ENCODE peak calls at places on chromosomes 13 and 19, in six cellular contexts. One of them, this sample, is unnamed.

GRCh38 chr19:12750851-12751250 is 740 bp upstream of the BEST2 start:
- DNase-seq in activated CD4-positive, alpha-beta T cell treated with anti-CD3 and anti-CD28 coated beads, Interleukin-2, amount 50 U/mL, for 48 hours: no peak
- DNase-seq in NCI-H2171: no peak
- DNase-seq in activated T-cell treated with anti-CD3 and anti-CD28 coated beads, Interleukin-2, amount 50 U/mL, for 4 hours: no peak
- DNase-seq in amniotic stem cell: no peak
- DNase-seq in tibial artery: no peak
- DNase-seq in this sample: no peak

GRCh38 chr13:112784811-112785418 is 95.1 kb downstream of the ATP11A start:
- DNase-seq in activated CD4-positive, alpha-beta T cell treated with anti-CD3 and anti-CD28 coated beads, Interleukin-2, amount 50 U/mL, for 48 hours: no peak
- DNase-seq in NCI-H2171: no peak
- DNase-seq in activated T-cell treated with anti-CD3 and anti-CD28 coated beads, Interleukin-2, amount 50 U/mL, for 4 hours: no peak
- DNase-seq in amniotic stem cell: no peak
- DNase-seq in tibial artery: peak
- DNase-seq in this sample: no peak

GRCh38 chr13:64052526-64052925 is 2636.9 kb upstream of the PCDH20 start:
- DNase-seq in activated CD4-positive, alpha-beta T cell treated with anti-CD3 and anti-CD28 coated beads, Interleukin-2, amount 50 U/mL, for 48 hours: no peak
- DNase-seq in NCI-H2171: no peak
- DNase-seq in activated T-cell treated with anti-CD3 and anti-CD28 coated beads, Interleukin-2, amount 50 U/mL, for 4 hours: no peak
- DNase-seq in amniotic stem cell: no peak
- DNase-seq in tibial artery: no peak
- DNase-seq in this sample: no peak

GRCh38 chr19:37933965-37934364 is 27.0 kb downstream of the SIPA1L3 start:
- DNase-seq in activated CD4-positive, alpha-beta T cell treated with anti-CD3 and anti-CD28 coated beads, Interleukin-2, amount 50 U/mL, for 48 hours: no peak
- DNase-seq in NCI-H2171: peak
- DNase-seq in activated T-cell treated with anti-CD3 and anti-CD28 coated beads, Interleukin-2, amount 50 U/mL, for 4 hours: no peak
- DNase-seq in amniotic stem cell: no peak
- DNase-seq in tibial artery: no peak
- DNase-seq in this sample: no peak

GRCh38 chr19:49469828-49470614 is 4.0 kb upstream of the FLT3LG start:
- DNase-seq in activated CD4-positive, alpha-beta T cell treated with anti-CD3 and anti-CD28 coated beads, Interleukin-2, amount 50 U/mL, for 48 hours: peak
- DNase-seq in NCI-H2171: no peak
- DNase-seq in activated T-cell treated with anti-CD3 and anti-CD28 coated beads, Interleukin-2, amount 50 U/mL, for 4 hours: peak
- DNase-seq in amniotic stem cell: no peak
- DNase-seq in tibial artery: no peak
- DNase-seq in this sample: no peak

GRCh38 chr19:47352095-47352494 is 3.0 kb downstream of the DHX34 start:
- DNase-seq in activated CD4-positive, alpha-beta T cell treated with anti-CD3 and anti-CD28 coated beads, Interleukin-2, amount 50 U/mL, for 48 hours: no peak
- DNase-seq in NCI-H2171: no peak
- DNase-seq in activated T-cell treated with anti-CD3 and anti-CD28 coated beads, Interleukin-2, amount 50 U/mL, for 4 hours: no peak
- DNase-seq in amniotic stem cell: no peak
- DNase-seq in tibial artery: no peak
- DNase-seq in this sample: no peak

GRCh38 chr13:87677043-87677333 is 5.8 kb downstream of the SLITRK5 start:
- DNase-seq in activated CD4-positive, alpha-beta T cell treated with anti-CD3 and anti-CD28 coated beads, Interleukin-2, amount 50 U/mL, for 48 hours: no peak
- DNase-seq in NCI-H2171: no peak
- DNase-seq in activated T-cell treated with anti-CD3 and anti-CD28 coated beads, Interleukin-2, amount 50 U/mL, for 4 hours: no peak
- DNase-seq in amniotic stem cell: no peak
- DNase-seq in tibial artery: no peak
- DNase-seq in this sample: no peak

GRCh38 chr13:97256343-97256783 is 34.2 kb downstream of the MBNL2 start:
- DNase-seq in activated CD4-positive, alpha-beta T cell treated with anti-CD3 and anti-CD28 coated beads, Interleukin-2, amount 50 U/mL, for 48 hours: no peak
- DNase-seq in NCI-H2171: no peak
- DNase-seq in activated T-cell treated with anti-CD3 and anti-CD28 coated beads, Interleukin-2, amount 50 U/mL, for 4 hours: no peak
- DNase-seq in amniotic stem cell: peak
- DNase-seq in tibial artery: no peak
- DNase-seq in this sample: no peak

GRCh38 chr19:55907286-55907685 is 24.9 kb downstream of the NLRP13 start:
- DNase-seq in activated CD4-positive, alpha-beta T cell treated with anti-CD3 and anti-CD28 coated beads, Interleukin-2, amount 50 U/mL, for 48 hours: no peak
- DNase-seq in NCI-H2171: no peak
- DNase-seq in activated T-cell treated with anti-CD3 and anti-CD28 coated beads, Interleukin-2, amount 50 U/mL, for 4 hours: no peak
- DNase-seq in amniotic stem cell: no peak
- DNase-seq in tibial artery: no peak
- DNase-seq in this sample: no peak

GRCh38 chr13:109979186-109979585 is 192.8 kb upstream of the IRS2 start:
- DNase-seq in activated CD4-positive, alpha-beta T cell treated with anti-CD3 and anti-CD28 coated beads, Interleukin-2, amount 50 U/mL, for 48 hours: no peak
- DNase-seq in NCI-H2171: no peak
- DNase-seq in activated T-cell treated with anti-CD3 and anti-CD28 coated beads, Interleukin-2, amount 50 U/mL, for 4 hours: no peak
- DNase-seq in amniotic stem cell: no peak
- DNase-seq in tibial artery: no peak
- DNase-seq in this sample: no peak

GRCh38 chr19:43700368-43701015 is 15.4 kb upstream of the IRGC start:
- DNase-seq in activated CD4-positive, alpha-beta T cell treated with anti-CD3 and anti-CD28 coated beads, Interleukin-2, amount 50 U/mL, for 48 hours: peak
- DNase-seq in NCI-H2171: no peak
- DNase-seq in activated T-cell treated with anti-CD3 and anti-CD28 coated beads, Interleukin-2, amount 50 U/mL, for 4 hours: no peak
- DNase-seq in amniotic stem cell: peak
- DNase-seq in tibial artery: peak
- DNase-seq in this sample: no peak

GRCh38 chr19:49985926-49986325 is 25.0 kb upstream of the SIGLEC11 start:
- DNase-seq in activated CD4-positive, alpha-beta T cell treated with anti-CD3 and anti-CD28 coated beads, Interleukin-2, amount 50 U/mL, for 48 hours: no peak
- DNase-seq in NCI-H2171: no peak
- DNase-seq in activated T-cell treated with anti-CD3 and anti-CD28 coated beads, Interleukin-2, amount 50 U/mL, for 4 hours: no peak
- DNase-seq in amniotic stem cell: no peak
- DNase-seq in tibial artery: no peak
- DNase-seq in this sample: no peak

GRCh38 chr13:40547545-40548322 is 118.7 kb downstream of the FOXO1 start:
- DNase-seq in activated CD4-positive, alpha-beta T cell treated with anti-CD3 and anti-CD28 coated beads, Interleukin-2, amount 50 U/mL, for 48 hours: no peak
- DNase-seq in NCI-H2171: no peak
- DNase-seq in activated T-cell treated with anti-CD3 and anti-CD28 coated beads, Interleukin-2, amount 50 U/mL, for 4 hours: no peak
- DNase-seq in amniotic stem cell: no peak
- DNase-seq in tibial artery: no peak
- DNase-seq in this sample: no peak

GRCh38 chr13:79528759-79529191 is 47.8 kb downstream of the NDFIP2 start:
- DNase-seq in activated CD4-positive, alpha-beta T cell treated with anti-CD3 and anti-CD28 coated beads, Interleukin-2, amount 50 U/mL, for 48 hours: no peak
- DNase-seq in NCI-H2171: no peak
- DNase-seq in activated T-cell treated with anti-CD3 and anti-CD28 coated beads, Interleukin-2, amount 50 U/mL, for 4 hours: no peak
- DNase-seq in amniotic stem cell: no peak
- DNase-seq in tibial artery: no peak
- DNase-seq in this sample: no peak

GRCh38 chr13:28355046-28355821 is 139.7 kb downstream of the FLT1 start:
- DNase-seq in activated CD4-positive, alpha-beta T cell treated with anti-CD3 and anti-CD28 coated beads, Interleukin-2, amount 50 U/mL, for 48 hours: no peak
- DNase-seq in NCI-H2171: no peak
- DNase-seq in activated T-cell treated with anti-CD3 and anti-CD28 coated beads, Interleukin-2, amount 50 U/mL, for 4 hours: no peak
- DNase-seq in amniotic stem cell: no peak
- DNase-seq in tibial artery: no peak
- DNase-seq in this sample: no peak

GRCh38 chr19:7989071-7989575 is 16.3 kb downstream of the ELAVL1 start:
- DNase-seq in activated CD4-positive, alpha-beta T cell treated with anti-CD3 and anti-CD28 coated beads, Interleukin-2, amount 50 U/mL, for 48 hours: no peak
- DNase-seq in NCI-H2171: no peak
- DNase-seq in activated T-cell treated with anti-CD3 and anti-CD28 coated beads, Interleukin-2, amount 50 U/mL, for 4 hours: no peak
- DNase-seq in amniotic stem cell: no peak
- DNase-seq in tibial artery: no peak
- DNase-seq in this sample: no peak

GRCh38 chr19:3519126-3519525 is 13.0 kb downstream of the FZR1 start:
- DNase-seq in activated CD4-positive, alpha-beta T cell treated with anti-CD3 and anti-CD28 coated beads, Interleukin-2, amount 50 U/mL, for 48 hours: no peak
- DNase-seq in NCI-H2171: no peak
- DNase-seq in activated T-cell treated with anti-CD3 and anti-CD28 coated beads, Interleukin-2, amount 50 U/mL, for 4 hours: no peak
- DNase-seq in amniotic stem cell: no peak
- DNase-seq in tibial artery: no peak
- DNase-seq in this sample: no peak

GRCh38 chr19:44848805-44849457 is 2.8 kb downstream of the NECTIN2 start:
- DNase-seq in activated CD4-positive, alpha-beta T cell treated with anti-CD3 and anti-CD28 coated beads, Interleukin-2, amount 50 U/mL, for 48 hours: no peak
- DNase-seq in NCI-H2171: no peak
- DNase-seq in activated T-cell treated with anti-CD3 and anti-CD28 coated beads, Interleukin-2, amount 50 U/mL, for 4 hours: no peak
- DNase-seq in amniotic stem cell: no peak
- DNase-seq in tibial artery: no peak
- DNase-seq in this sample: no peak

GRCh38 chr13:18212873-18213272 is 968.8 kb downstream of the TUBA3C start:
- DNase-seq in activated CD4-positive, alpha-beta T cell treated with anti-CD3 and anti-CD28 coated beads, Interleukin-2, amount 50 U/mL, for 48 hours: peak
- DNase-seq in NCI-H2171: no peak
- DNase-seq in activated T-cell treated with anti-CD3 and anti-CD28 coated beads, Interleukin-2, amount 50 U/mL, for 4 hours: no peak
- DNase-seq in amniotic stem cell: no peak
- DNase-seq in tibial artery: no peak
- DNase-seq in this sample: no peak

GRCh38 chr13:64925284-64925683 is 2304.9 kb downstream of the PCDH9 start:
- DNase-seq in activated CD4-positive, alpha-beta T cell treated with anti-CD3 and anti-CD28 coated beads, Interleukin-2, amount 50 U/mL, for 48 hours: no peak
- DNase-seq in NCI-H2171: no peak
- DNase-seq in activated T-cell treated with anti-CD3 and anti-CD28 coated beads, Interleukin-2, amount 50 U/mL, for 4 hours: no peak
- DNase-seq in amniotic stem cell: no peak
- DNase-seq in tibial artery: no peak
- DNase-seq in this sample: no peak

GRCh38 chr13:73428137-73428536 is 369.3 kb downstream of the KLF5 start:
- DNase-seq in activated CD4-positive, alpha-beta T cell treated with anti-CD3 and anti-CD28 coated beads, Interleukin-2, amount 50 U/mL, for 48 hours: no peak
- DNase-seq in NCI-H2171: no peak
- DNase-seq in activated T-cell treated with anti-CD3 and anti-CD28 coated beads, Interleukin-2, amount 50 U/mL, for 4 hours: no peak
- DNase-seq in amniotic stem cell: peak
- DNase-seq in tibial artery: no peak
- DNase-seq in this sample: no peak

GRCh38 chr13:105202384-105202783 is 1333.1 kb downstream of the EFNB2 start:
- DNase-seq in activated CD4-positive, alpha-beta T cell treated with anti-CD3 and anti-CD28 coated beads, Interleukin-2, amount 50 U/mL, for 48 hours: no peak
- DNase-seq in NCI-H2171: no peak
- DNase-seq in activated T-cell treated with anti-CD3 and anti-CD28 coated beads, Interleukin-2, amount 50 U/mL, for 4 hours: no peak
- DNase-seq in amniotic stem cell: peak
- DNase-seq in tibial artery: no peak
- DNase-seq in this sample: no peak

GRCh38 chr13:31807090-31807541 is 67.8 kb downstream of the RXFP2 start:
- DNase-seq in activated CD4-positive, alpha-beta T cell treated with anti-CD3 and anti-CD28 coated beads, Interleukin-2, amount 50 U/mL, for 48 hours: peak
- DNase-seq in NCI-H2171: no peak
- DNase-seq in activated T-cell treated with anti-CD3 and anti-CD28 coated beads, Interleukin-2, amount 50 U/mL, for 4 hours: no peak
- DNase-seq in amniotic stem cell: no peak
- DNase-seq in tibial artery: no peak
- DNase-seq in this sample: no peak

GRCh38 chr13:39105110-39105509 is 66.9 kb downstream of the NHLRC3 start:
- DNase-seq in activated CD4-positive, alpha-beta T cell treated with anti-CD3 and anti-CD28 coated beads, Interleukin-2, amount 50 U/mL, for 48 hours: no peak
- DNase-seq in NCI-H2171: peak
- DNase-seq in activated T-cell treated with anti-CD3 and anti-CD28 coated beads, Interleukin-2, amount 50 U/mL, for 4 hours: no peak
- DNase-seq in amniotic stem cell: no peak
- DNase-seq in tibial artery: no peak
- DNase-seq in this sample: no peak

GRCh38 chr13:98576215-98576945 is 527 bp downstream of the STK24 start:
- DNase-seq in activated CD4-positive, alpha-beta T cell treated with anti-CD3 and anti-CD28 coated beads, Interleukin-2, amount 50 U/mL, for 48 hours: peak
- DNase-seq in NCI-H2171: peak
- DNase-seq in activated T-cell treated with anti-CD3 and anti-CD28 coated beads, Interleukin-2, amount 50 U/mL, for 4 hours: no peak
- DNase-seq in amniotic stem cell: no peak
- DNase-seq in tibial artery: peak
- DNase-seq in this sample: no peak

GRCh38 chr19:28296506-28296905 is 916.4 kb downstream of the UQCRFS1 start:
- DNase-seq in activated CD4-positive, alpha-beta T cell treated with anti-CD3 and anti-CD28 coated beads, Interleukin-2, amount 50 U/mL, for 48 hours: no peak
- DNase-seq in NCI-H2171: no peak
- DNase-seq in activated T-cell treated with anti-CD3 and anti-CD28 coated beads, Interleukin-2, amount 50 U/mL, for 4 hours: no peak
- DNase-seq in amniotic stem cell: no peak
- DNase-seq in tibial artery: no peak
- DNase-seq in this sample: no peak

GRCh38 chr13:109131698-109132257 is 502.4 kb downstream of the MYO16 start:
- DNase-seq in activated CD4-positive, alpha-beta T cell treated with anti-CD3 and anti-CD28 coated beads, Interleukin-2, amount 50 U/mL, for 48 hours: no peak
- DNase-seq in NCI-H2171: no peak
- DNase-seq in activated T-cell treated with anti-CD3 and anti-CD28 coated beads, Interleukin-2, amount 50 U/mL, for 4 hours: no peak
- DNase-seq in amniotic stem cell: no peak
- DNase-seq in tibial artery: no peak
- DNase-seq in this sample: no peak

GRCh38 chr19:14758816-14759215 is 19.5 kb downstream of the ADGRE2 start:
- DNase-seq in activated CD4-positive, alpha-beta T cell treated with anti-CD3 and anti-CD28 coated beads, Interleukin-2, amount 50 U/mL, for 48 hours: no peak
- DNase-seq in NCI-H2171: peak
- DNase-seq in activated T-cell treated with anti-CD3 and anti-CD28 coated beads, Interleukin-2, amount 50 U/mL, for 4 hours: no peak
- DNase-seq in amniotic stem cell: no peak
- DNase-seq in tibial artery: no peak
- DNase-seq in this sample: no peak

GRCh38 chr13:44293908-44294735 is 79.5 kb upstream of the SERP2 start:
- DNase-seq in activated CD4-positive, alpha-beta T cell treated with anti-CD3 and anti-CD28 coated beads, Interleukin-2, amount 50 U/mL, for 48 hours: no peak
- DNase-seq in NCI-H2171: no peak
- DNase-seq in activated T-cell treated with anti-CD3 and anti-CD28 coated beads, Interleukin-2, amount 50 U/mL, for 4 hours: no peak
- DNase-seq in amniotic stem cell: no peak
- DNase-seq in tibial artery: no peak
- DNase-seq in this sample: no peak

GRCh38 chr13:82717249-82717648 is 1165.0 kb downstream of the SLITRK1 start:
- DNase-seq in activated CD4-positive, alpha-beta T cell treated with anti-CD3 and anti-CD28 coated beads, Interleukin-2, amount 50 U/mL, for 48 hours: no peak
- DNase-seq in NCI-H2171: no peak
- DNase-seq in activated T-cell treated with anti-CD3 and anti-CD28 coated beads, Interleukin-2, amount 50 U/mL, for 4 hours: no peak
- DNase-seq in amniotic stem cell: no peak
- DNase-seq in tibial artery: no peak
- DNase-seq in this sample: no peak

GRCh38 chr13:37476874-37477273 is 121.7 kb downstream of the POSTN start:
- DNase-seq in activated CD4-positive, alpha-beta T cell treated with anti-CD3 and anti-CD28 coated beads, Interleukin-2, amount 50 U/mL, for 48 hours: no peak
- DNase-seq in NCI-H2171: no peak
- DNase-seq in activated T-cell treated with anti-CD3 and anti-CD28 coated beads, Interleukin-2, amount 50 U/mL, for 4 hours: no peak
- DNase-seq in amniotic stem cell: no peak
- DNase-seq in tibial artery: no peak
- DNase-seq in this sample: no peak

GRCh38 chr13:35140321-35140720 is 198.3 kb downstream of the NBEA start:
- DNase-seq in activated CD4-positive, alpha-beta T cell treated with anti-CD3 and anti-CD28 coated beads, Interleukin-2, amount 50 U/mL, for 48 hours: no peak
- DNase-seq in NCI-H2171: no peak
- DNase-seq in activated T-cell treated with anti-CD3 and anti-CD28 coated beads, Interleukin-2, amount 50 U/mL, for 4 hours: no peak
- DNase-seq in amniotic stem cell: no peak
- DNase-seq in tibial artery: no peak
- DNase-seq in this sample: no peak

GRCh38 chr19:39563408-39563807 is 23.4 kb upstream of the EID2 start:
- DNase-seq in activated CD4-positive, alpha-beta T cell treated with anti-CD3 and anti-CD28 coated beads, Interleukin-2, amount 50 U/mL, for 48 hours: no peak
- DNase-seq in NCI-H2171: no peak
- DNase-seq in activated T-cell treated with anti-CD3 and anti-CD28 coated beads, Interleukin-2, amount 50 U/mL, for 4 hours: no peak
- DNase-seq in amniotic stem cell: no peak
- DNase-seq in tibial artery: no peak
- DNase-seq in this sample: no peak

GRCh38 chr19:18424122-18424889 is 5.1 kb downstream of the SSBP4 start:
- DNase-seq in activated CD4-positive, alpha-beta T cell treated with anti-CD3 and anti-CD28 coated beads, Interleukin-2, amount 50 U/mL, for 48 hours: no peak
- DNase-seq in NCI-H2171: no peak
- DNase-seq in activated T-cell treated with anti-CD3 and anti-CD28 coated beads, Interleukin-2, amount 50 U/mL, for 4 hours: no peak
- DNase-seq in amniotic stem cell: no peak
- DNase-seq in tibial artery: no peak
- DNase-seq in this sample: no peak

GRCh38 chr19:56637976-56638555 is 4.9 kb upstream of the SMIM17 start:
- DNase-seq in activated CD4-positive, alpha-beta T cell treated with anti-CD3 and anti-CD28 coated beads, Interleukin-2, amount 50 U/mL, for 48 hours: peak
- DNase-seq in NCI-H2171: no peak
- DNase-seq in activated T-cell treated with anti-CD3 and anti-CD28 coated beads, Interleukin-2, amount 50 U/mL, for 4 hours: no peak
- DNase-seq in amniotic stem cell: peak
- DNase-seq in tibial artery: no peak
- DNase-seq in this sample: no peak

GRCh38 chr19:54459282-54460229 is 4.0 kb downstream of the LENG9 start:
- DNase-seq in activated CD4-positive, alpha-beta T cell treated with anti-CD3 and anti-CD28 coated beads, Interleukin-2, amount 50 U/mL, for 48 hours: no peak
- DNase-seq in NCI-H2171: no peak
- DNase-seq in activated T-cell treated with anti-CD3 and anti-CD28 coated beads, Interleukin-2, amount 50 U/mL, for 4 hours: no peak
- DNase-seq in amniotic stem cell: no peak
- DNase-seq in tibial artery: no peak
- DNase-seq in this sample: no peak

GRCh38 chr19:35262101-35262761 is 6.5 kb upstream of the USF2 start:
- DNase-seq in activated CD4-positive, alpha-beta T cell treated with anti-CD3 and anti-CD28 coated beads, Interleukin-2, amount 50 U/mL, for 48 hours: peak
- DNase-seq in NCI-H2171: no peak
- DNase-seq in activated T-cell treated with anti-CD3 and anti-CD28 coated beads, Interleukin-2, amount 50 U/mL, for 4 hours: no peak
- DNase-seq in amniotic stem cell: no peak
- DNase-seq in tibial artery: peak
- DNase-seq in this sample: no peak

GRCh38 chr19:29528350-29528945 is 2.7 kb downstream of the VSTM2B start:
- DNase-seq in activated CD4-positive, alpha-beta T cell treated with anti-CD3 and anti-CD28 coated beads, Interleukin-2, amount 50 U/mL, for 48 hours: peak
- DNase-seq in NCI-H2171: peak
- DNase-seq in activated T-cell treated with anti-CD3 and anti-CD28 coated beads, Interleukin-2, amount 50 U/mL, for 4 hours: peak
- DNase-seq in amniotic stem cell: peak
- DNase-seq in tibial artery: no peak
- DNase-seq in this sample: no peak